ENCODE peak calls at places on chromosomes 6 and 20, in six cellular contexts. H is WERI-Rb-1, A is ascending aorta, Q is adrenal gland, Z is heart left ventricle, R is right lobe of liver. L is an unnamed sample.

GRCh38 chr6:45808917-45809316 is 206.7 kb downstream of the CLIC5 start:
- DNase-seq in H (no peak), A (no peak), Q (no peak), Z (no peak), R (no peak), L (no peak)

GRCh38 chr20:5400164-5400762 is 83.5 kb upstream of the PROKR2 start:
- DNase-seq in H (no peak), A (no peak), Q (no peak), Z (no peak), R (no peak), L (peak)

GRCh38 chr20:3744806-3745685 is 12.6 kb downstream of the HSPA12B start:
- DNase-seq in H (no peak), A (no peak), Q (peak), Z (peak), R (peak), L (peak)

GRCh38 chr6:109790131-109790530 is 99.0 kb downstream of the FIG4 start:
- DNase-seq in H (no peak), A (no peak), Q (no peak), Z (no peak), R (no peak), L (no peak)

GRCh38 chr20:17866234-17867001 is 102.2 kb downstream of the SNX5 start:
- DNase-seq in H (no peak), A (no peak), Q (no peak), Z (no peak), R (no peak), L (no peak)

GRCh38 chr6:71465096-71465495 is 176.5 kb downstream of the OGFRL1 start:
- DNase-seq in H (no peak), A (no peak), Q (no peak), Z (no peak), R (no peak), L (no peak)

GRCh38 chr20:45366631-45367030 is 3.7 kb downstream of the SYS1 start:
- DNase-seq in H (no peak), A (no peak), Q (no peak), Z (no peak), R (no peak), L (no peak)

GRCh38 chr20:44572551-44573500 is 9.6 kb upstream of the PKIG start:
- DNase-seq in H (no peak), A (no peak), Q (peak), Z (peak), R (no peak), L (no peak)

GRCh38 chr6:106192824-106193223 is 106.7 kb downstream of the PRDM1 start:
- DNase-seq in H (no peak), A (no peak), Q (no peak), Z (no peak), R (no peak), L (no peak)

GRCh38 chr6:113551168-113551567 is 306.0 kb upstream of the MARCKS start:
- DNase-seq in H (no peak), A (no peak), Q (no peak), Z (no peak), R (no peak), L (no peak)

GRCh38 chr20:51456511-51457280 is 85.8 kb downstream of the NFATC2 start:
- DNase-seq in H (no peak), A (peak), Q (peak), Z (peak), R (peak), L (peak)

GRCh38 chr20:57402206-57403125 is 11.3 kb downstream of the RBM38 start:
- DNase-seq in H (no peak), A (no peak), Q (no peak), Z (peak), R (no peak), L (peak)

GRCh38 chr20:13141541-13141940 is 79.5 kb upstream of the ISM1 start:
- DNase-seq in H (no peak), A (no peak), Q (no peak), Z (no peak), R (no peak), L (no peak)

GRCh38 chr20:44911264-44911921 is 1.5 kb downstream of the PABPC1L start:
- DNase-seq in H (peak), A (no peak), Q (peak), Z (no peak), R (peak), L (peak)

GRCh38 chr6:90233994-90234393 is 62.6 kb downstream of the BACH2 start:
- DNase-seq in H (no peak), A (no peak), Q (no peak), Z (no peak), R (no peak), L (no peak)

GRCh38 chr6:117481278-117481925 is 1.1 kb upstream of the DCBLD1 start:
- DNase-seq in H (no peak), A (no peak), Q (no peak), Z (no peak), R (no peak), L (peak)

GRCh38 chr20:19974621-19975435 is 42.3 kb upstream of the NAA20 start:
- DNase-seq in H (no peak), A (peak), Q (peak), Z (peak), R (peak), L (peak)

GRCh38 chr6:96433950-96434349 is 87.7 kb upstream of the UFL1 start:
- DNase-seq in H (no peak), A (no peak), Q (no peak), Z (no peak), R (no peak), L (no peak)

GRCh38 chr6:83917001-83917400 is 57.5 kb downstream of the CYB5R4 start:
- DNase-seq in H (no peak), A (no peak), Q (no peak), Z (no peak), R (no peak), L (no peak)

GRCh38 chr6:121881974-121882667 is 446.7 kb downstream of the GJA1 start:
- DNase-seq in H (no peak), A (no peak), Q (no peak), Z (no peak), R (no peak), L (no peak)

GRCh38 chr6:760982-761955 is 68.3 kb upstream of the EXOC2 start:
- DNase-seq in H (no peak), A (no peak), Q (no peak), Z (no peak), R (no peak), L (peak)
- H3K4me3 ChIP-seq in H (no peak), A (no peak), Q (no peak), Z (no peak), R (no peak), L (no peak)

GRCh38 chr6:160005211-160005610 is 36.3 kb downstream of the IGF2R start:
- DNase-seq in H (no peak), A (no peak), Q (no peak), Z (no peak), R (no peak), L (peak)

GRCh38 chr6:160004419-160005160 is 35.7 kb downstream of the IGF2R start:
- DNase-seq in H (no peak), A (no peak), Q (no peak), Z (no peak), R (no peak), L (no peak)

GRCh38 chr6:160007581-160007980 is 38.7 kb downstream of the IGF2R start:
- DNase-seq in H (no peak), A (no peak), Q (no peak), Z (no peak), R (no peak), L (no peak)

GRCh38 chr6:160007118-160007517 is 38.2 kb downstream of the IGF2R start:
- DNase-seq in H (no peak), A (no peak), Q (no peak), Z (no peak), R (no peak), L (no peak)

DNA sequence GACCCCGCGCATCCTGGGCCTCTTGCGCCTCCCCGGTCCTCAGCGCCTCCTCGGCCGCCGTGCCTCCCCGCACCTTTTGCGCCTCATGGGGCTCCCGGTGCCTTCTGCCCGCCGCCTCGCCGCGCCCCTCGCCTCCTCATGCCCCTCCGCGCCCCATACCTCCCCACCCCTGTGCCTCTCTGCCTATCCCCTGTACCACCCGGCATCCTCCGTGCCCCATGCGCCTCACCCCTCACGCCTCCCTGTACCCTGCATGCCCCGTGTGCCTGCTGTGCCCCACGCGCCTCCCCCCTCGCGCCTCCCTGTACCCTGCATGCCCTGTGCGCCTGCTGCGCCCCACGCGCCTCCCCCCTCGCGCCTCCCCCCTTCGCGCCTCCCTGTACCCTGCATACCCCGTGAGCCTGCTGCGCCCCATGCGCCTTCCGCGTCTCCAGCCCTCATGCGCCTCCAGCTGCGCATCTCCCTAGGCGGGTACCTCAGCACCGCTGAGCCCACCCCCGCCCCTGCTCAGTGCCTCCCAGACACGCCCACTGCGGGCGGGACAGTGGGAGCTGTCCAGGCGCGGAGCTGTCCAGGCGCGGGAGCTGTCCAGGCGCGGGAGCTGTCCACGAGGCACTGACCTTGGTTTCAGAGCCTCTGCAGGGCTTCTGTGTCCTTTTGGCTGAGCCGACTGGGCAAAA is 37.1 kb downstream of the IGF2R start:
- DNase-seq in H (no peak), A (no peak), Q (peak), Z (peak), R (no peak), L (peak)
- H3K4me3 ChIP-seq in H (no peak), A (peak), Q (no peak), Z (no peak), R (no peak), L (no peak)

DNA sequence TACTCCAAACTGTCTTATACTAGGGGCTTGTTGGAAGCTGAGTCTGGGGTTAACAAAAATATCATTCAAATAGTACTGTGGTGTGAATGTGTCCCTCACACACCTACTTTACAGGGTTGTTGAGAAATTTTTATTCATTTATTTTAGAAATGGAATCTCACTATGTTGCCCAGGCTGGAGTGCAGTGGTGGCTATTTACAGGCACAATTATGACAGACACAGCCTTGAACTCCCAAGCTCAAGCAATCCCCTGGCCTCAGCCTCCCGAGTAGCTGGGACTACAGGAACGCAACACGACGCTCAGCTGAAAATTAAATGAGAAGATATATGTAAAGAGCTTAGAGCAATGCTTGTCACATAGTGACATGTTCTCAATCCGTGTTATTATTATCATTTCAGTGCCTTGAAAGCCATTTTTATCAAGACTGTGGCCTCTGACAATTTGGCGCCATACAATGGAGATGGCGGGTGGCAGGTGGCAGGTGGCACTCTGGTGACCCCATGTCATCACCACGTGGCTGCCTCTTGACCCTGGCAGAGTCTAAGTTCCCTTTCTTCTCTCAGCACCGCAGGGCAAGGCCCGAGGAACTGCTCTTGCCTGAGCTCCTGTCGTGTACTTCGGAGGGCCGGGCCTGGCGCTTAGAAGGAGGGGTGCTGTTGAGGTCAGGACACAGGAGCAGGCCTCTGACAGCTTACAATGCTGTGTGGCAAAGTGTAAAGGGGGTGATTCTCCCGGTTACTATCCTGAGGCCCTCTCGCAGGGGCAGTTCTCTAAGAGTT is 64.5 kb downstream of the STX11 start:
- DNase-seq in H (peak), A (no peak), Q (no peak), Z (no peak), R (peak), L (no peak)
- H3K4me3 ChIP-seq in H (peak), A (peak), Q (no peak), Z (peak), R (peak), L (no peak)

GRCh38 chr6:39313526-39314272 is 520 bp downstream of the KCNK17 start:
- DNase-seq in H (no peak), A (no peak), Q (no peak), Z (no peak), R (no peak), L (peak)

GRCh38 chr6:39310542-39310941 is 3.7 kb downstream of the KCNK17 start:
- DNase-seq in H (peak), A (no peak), Q (no peak), Z (no peak), R (no peak), L (no peak)

GRCh38 chr6:39314273-39314790 is at the start of gene KCNK17:
- DNase-seq in H (no peak), A (no peak), Q (no peak), Z (no peak), R (no peak), L (peak)

GRCh38 chr6:39309942-39310531 is 4.2 kb downstream of the KCNK17 start:
- DNase-seq in H (peak), A (no peak), Q (peak), Z (peak), R (peak), L (peak)

DNA sequence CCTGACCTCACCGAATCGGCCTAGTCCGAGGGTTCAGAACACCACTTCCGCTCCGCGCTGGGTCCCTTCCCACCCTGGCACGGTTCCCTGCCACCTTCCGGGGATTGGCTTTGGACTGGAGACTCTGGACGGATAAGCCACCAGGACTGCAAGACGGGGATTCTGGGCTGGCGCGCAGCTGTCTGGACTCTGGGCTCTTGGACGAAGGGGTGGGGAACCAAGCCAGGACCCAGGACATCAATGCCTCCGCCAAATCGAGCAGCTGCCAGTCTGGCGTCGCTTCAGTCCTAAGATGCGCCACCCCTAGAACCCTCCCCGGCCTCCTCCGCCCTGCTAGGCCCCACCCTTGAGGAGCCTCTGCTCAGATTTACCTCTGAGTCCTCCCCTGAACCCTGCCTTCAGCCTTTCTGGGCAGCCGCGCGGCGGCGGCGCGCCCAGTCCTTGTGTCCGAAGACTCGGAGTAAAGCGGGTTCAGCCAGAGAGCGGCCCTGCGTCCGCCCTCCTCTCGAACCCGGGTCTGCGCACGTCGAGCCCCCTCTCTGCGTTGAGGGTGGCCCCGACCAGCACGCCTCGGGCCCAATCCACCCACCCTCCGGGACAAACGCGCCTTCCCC is 1.2 kb downstream of the KCNK17 start:
- DNase-seq in H (no peak), A (no peak), Q (no peak), Z (no peak), R (peak), L (no peak)
- H3K4me3 ChIP-seq in H (no peak), A (peak), Q (no peak), Z (peak), R (peak), L (peak)

GRCh38 chr20:48789781-48790544 is 37.8 kb downstream of the PREX1 start:
- DNase-seq in H (no peak), A (no peak), Q (no peak), Z (no peak), R (no peak), L (no peak)
- H3K4me3 ChIP-seq in H (no peak), A (no peak), Q (no peak), Z (no peak), R (no peak), L (no peak)

GRCh38 chr6:164911151-164911550 is 398.3 kb downstream of the C6orf118 start:
- DNase-seq in H (no peak), A (no peak), Q (no peak), Z (no peak), R (no peak), L (no peak)

GRCh38 chr6:164917211-164917610 is 392.2 kb downstream of the C6orf118 start:
- DNase-seq in H (no peak), A (no peak), Q (no peak), Z (no peak), R (no peak), L (no peak)

GRCh38 chr6:164911873-164912580 is 397.4 kb downstream of the C6orf118 start:
- DNase-seq in H (no peak), A (no peak), Q (no peak), Z (no peak), R (no peak), L (no peak)
- H3K4me3 ChIP-seq in H (no peak), A (peak), Q (no peak), Z (peak), R (no peak), L (no peak)

DNA sequence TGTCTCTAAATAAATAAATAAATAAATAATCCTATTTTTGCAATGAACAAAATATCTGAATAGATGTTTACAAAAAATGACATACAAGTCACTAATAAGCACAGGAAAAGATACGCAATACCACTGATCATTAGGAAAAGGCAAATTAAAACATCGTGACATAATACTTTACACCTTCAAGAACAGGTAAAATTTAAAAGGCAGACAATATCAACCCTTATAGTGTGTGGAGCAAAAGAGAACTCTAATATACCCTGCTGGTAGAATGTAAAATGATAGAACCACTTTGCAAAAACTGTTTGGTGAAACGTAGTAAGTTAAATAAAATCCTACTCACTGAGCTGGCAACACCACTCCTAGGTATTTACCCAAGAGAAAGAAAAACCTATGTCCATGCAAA is 67.4 kb downstream of the ZMYND8 start:
- DNase-seq in H (no peak), A (no peak), Q (no peak), Z (no peak), R (no peak), L (no peak)
- H3K4me3 ChIP-seq in H (no peak), A (no peak), Q (no peak), Z (no peak), R (no peak), L (no peak)